ENCODE peak calls at places on chromosomes 7 and 10, in nine cellular contexts. One of them, this sample, is unnamed.

GRCh38 chr10:77641788-77642397 is 4.3 kb upstream of the KCNMA1 start:
- DNase-seq in fibroblast of pulmonary artery: peak; percentile 86
- DNase-seq in progenitor cell of endocrine pancreas: peak; percentile 62
- DNase-seq in CD8-positive, alpha-beta T cell: peak; percentile 61
- DNase-seq in HFF-Myc: peak; percentile 78
- DNase-seq in HFFc6: peak; percentile 75
- DNase-seq in WTC11: peak; percentile 56
- DNase-seq in coronary artery: no peak
- DNase-seq in astrocyte of the cerebellum: peak; percentile 75
- DNase-seq in this sample: no peak

GRCh38 chr10:88800152-88801125 is 2.1 kb upstream of the LIPM start:
- DNase-seq in HFFc6: no peak
- DNase-seq in astrocyte of the cerebellum: no peak
- DNase-seq in WTC11: no peak
- DNase-seq in coronary artery: no peak
- DNase-seq in progenitor cell of endocrine pancreas: no peak
- DNase-seq in CD8-positive, alpha-beta T cell: no peak
- DNase-seq in HFF-Myc: no peak
- DNase-seq in fibroblast of pulmonary artery: peak; percentile 62
- DNase-seq in this sample: no peak

GRCh38 chr7:5672468-5672867 is 109.0 kb downstream of the RNF216 start:
- DNase-seq in HFFc6: no peak
- DNase-seq in WTC11: no peak
- DNase-seq in fibroblast of pulmonary artery: no peak
- DNase-seq in astrocyte of the cerebellum: no peak
- DNase-seq in progenitor cell of endocrine pancreas: no peak
- DNase-seq in HFF-Myc: no peak
- DNase-seq in CD8-positive, alpha-beta T cell: no peak
- DNase-seq in coronary artery: no peak
- DNase-seq in this sample: no peak

GRCh38 chr10:49282879-49283321 is 16.1 kb upstream of the C10orf71 start:
- DNase-seq in CD8-positive, alpha-beta T cell: no peak
- DNase-seq in HFF-Myc: no peak
- DNase-seq in astrocyte of the cerebellum: no peak
- DNase-seq in fibroblast of pulmonary artery: no peak
- DNase-seq in WTC11: no peak
- DNase-seq in HFFc6: no peak
- DNase-seq in progenitor cell of endocrine pancreas: no peak
- DNase-seq in coronary artery: peak; percentile 53
- DNase-seq in this sample: peak; percentile 6

GRCh38 chr7:70632400-70632799 is 499.5 kb upstream of the GALNT17 start:
- DNase-seq in coronary artery: no peak
- DNase-seq in astrocyte of the cerebellum: no peak
- DNase-seq in HFFc6: no peak
- DNase-seq in progenitor cell of endocrine pancreas: no peak
- DNase-seq in CD8-positive, alpha-beta T cell: no peak
- DNase-seq in fibroblast of pulmonary artery: no peak
- DNase-seq in WTC11: no peak
- DNase-seq in HFF-Myc: no peak
- DNase-seq in this sample: no peak

GRCh38 chr7:149238051-149238450 is 1.4 kb upstream of the ZNF212 start:
- DNase-seq in WTC11: no peak
- DNase-seq in CD8-positive, alpha-beta T cell: no peak
- DNase-seq in progenitor cell of endocrine pancreas: no peak
- DNase-seq in fibroblast of pulmonary artery: no peak
- DNase-seq in HFF-Myc: no peak
- DNase-seq in astrocyte of the cerebellum: no peak
- DNase-seq in coronary artery: no peak
- DNase-seq in HFFc6: peak; percentile 71
- DNase-seq in this sample: no peak

GRCh38 chr10:118625504-118625903 is 30.1 kb upstream of the PRLHR start:
- DNase-seq in astrocyte of the cerebellum: no peak
- DNase-seq in progenitor cell of endocrine pancreas: no peak
- DNase-seq in CD8-positive, alpha-beta T cell: no peak
- DNase-seq in HFF-Myc: no peak
- DNase-seq in fibroblast of pulmonary artery: no peak
- DNase-seq in WTC11: no peak
- DNase-seq in HFFc6: no peak
- DNase-seq in coronary artery: no peak
- DNase-seq in this sample: no peak

GRCh38 chr7:3607847-3608246 is 306.8 kb downstream of the SDK1 start:
- DNase-seq in astrocyte of the cerebellum: no peak
- DNase-seq in HFF-Myc: no peak
- DNase-seq in CD8-positive, alpha-beta T cell: no peak
- DNase-seq in coronary artery: no peak
- DNase-seq in WTC11: no peak
- DNase-seq in fibroblast of pulmonary artery: no peak
- DNase-seq in progenitor cell of endocrine pancreas: no peak
- DNase-seq in HFFc6: no peak
- DNase-seq in this sample: no peak

GRCh38 chr10:13347235-13348156 is 597 bp downstream of the SEPHS1 start:
- DNase-seq in HFFc6: peak; percentile 47
- DNase-seq in coronary artery: peak; percentile 78
- DNase-seq in fibroblast of pulmonary artery: peak; percentile 75
- DNase-seq in CD8-positive, alpha-beta T cell: peak; percentile 75
- DNase-seq in HFF-Myc: no peak
- DNase-seq in progenitor cell of endocrine pancreas: peak; percentile 72
- DNase-seq in WTC11: peak; percentile 74
- DNase-seq in astrocyte of the cerebellum: no peak
- DNase-seq in this sample: peak; percentile 74

GRCh38 chr10:93198401-93199175 is 124.9 kb downstream of the CYP26A1 start:
- DNase-seq in HFFc6: peak; percentile 35
- DNase-seq in coronary artery: no peak
- DNase-seq in WTC11: no peak
- DNase-seq in astrocyte of the cerebellum: no peak
- DNase-seq in HFF-Myc: no peak
- DNase-seq in fibroblast of pulmonary artery: peak; percentile 42
- DNase-seq in CD8-positive, alpha-beta T cell: no peak
- DNase-seq in progenitor cell of endocrine pancreas: no peak
- DNase-seq in this sample: no peak

GRCh38 chr7:16556359-16556758 is 29.7 kb downstream of the LRRC72 start:
- DNase-seq in WTC11: no peak
- DNase-seq in fibroblast of pulmonary artery: no peak
- DNase-seq in astrocyte of the cerebellum: no peak
- DNase-seq in CD8-positive, alpha-beta T cell: no peak
- DNase-seq in coronary artery: no peak
- DNase-seq in progenitor cell of endocrine pancreas: no peak
- DNase-seq in HFF-Myc: no peak
- DNase-seq in HFFc6: no peak
- DNase-seq in this sample: no peak

GRCh38 chr10:92052088-92052487 is 128.5 kb downstream of the BTAF1 start:
- DNase-seq in HFFc6: no peak
- DNase-seq in coronary artery: no peak
- DNase-seq in fibroblast of pulmonary artery: no peak
- DNase-seq in progenitor cell of endocrine pancreas: no peak
- DNase-seq in CD8-positive, alpha-beta T cell: no peak
- DNase-seq in astrocyte of the cerebellum: no peak
- DNase-seq in WTC11: no peak
- DNase-seq in HFF-Myc: no peak
- DNase-seq in this sample: no peak

GRCh38 chr10:78749200-78749599 is 319.6 kb upstream of the ZMIZ1 start:
- DNase-seq in progenitor cell of endocrine pancreas: no peak
- DNase-seq in astrocyte of the cerebellum: no peak
- DNase-seq in WTC11: no peak
- DNase-seq in fibroblast of pulmonary artery: no peak
- DNase-seq in coronary artery: no peak
- DNase-seq in HFFc6: no peak
- DNase-seq in CD8-positive, alpha-beta T cell: no peak
- DNase-seq in HFF-Myc: no peak
- DNase-seq in this sample: no peak

GRCh38 chr10:130652544-130652943 is 516.4 kb downstream of the GLRX3 start:
- DNase-seq in HFFc6: no peak
- DNase-seq in coronary artery: no peak
- DNase-seq in astrocyte of the cerebellum: no peak
- DNase-seq in HFF-Myc: no peak
- DNase-seq in progenitor cell of endocrine pancreas: no peak
- DNase-seq in WTC11: no peak
- DNase-seq in fibroblast of pulmonary artery: no peak
- DNase-seq in CD8-positive, alpha-beta T cell: no peak
- DNase-seq in this sample: no peak

GRCh38 chr10:59674211-59674836 is 35.3 kb downstream of the SLC16A9 start:
- DNase-seq in HFFc6: no peak
- DNase-seq in astrocyte of the cerebellum: peak; percentile 35
- DNase-seq in fibroblast of pulmonary artery: peak; percentile 60
- DNase-seq in WTC11: no peak
- DNase-seq in progenitor cell of endocrine pancreas: no peak
- DNase-seq in coronary artery: no peak
- DNase-seq in HFF-Myc: no peak
- DNase-seq in CD8-positive, alpha-beta T cell: no peak
- DNase-seq in this sample: no peak

GRCh38 chr10:61890881-61891409 is 10.6 kb upstream of the ARID5B start:
- DNase-seq in fibroblast of pulmonary artery: no peak
- DNase-seq in HFFc6: no peak
- DNase-seq in CD8-positive, alpha-beta T cell: no peak
- DNase-seq in progenitor cell of endocrine pancreas: no peak
- DNase-seq in WTC11: no peak
- DNase-seq in coronary artery: no peak
- DNase-seq in astrocyte of the cerebellum: no peak
- DNase-seq in HFF-Myc: no peak
- DNase-seq in this sample: no peak

GRCh38 chr10:125209591-125210373 is 49.4 kb upstream of the CTBP2 start:
- DNase-seq in astrocyte of the cerebellum: peak; percentile 26
- DNase-seq in progenitor cell of endocrine pancreas: no peak
- DNase-seq in WTC11: no peak
- DNase-seq in CD8-positive, alpha-beta T cell: no peak
- DNase-seq in coronary artery: no peak
- DNase-seq in HFFc6: no peak
- DNase-seq in HFF-Myc: no peak
- DNase-seq in fibroblast of pulmonary artery: no peak
- DNase-seq in this sample: no peak

GRCh38 chr10:6239213-6239991 is 36.7 kb downstream of the PFKFB3 start:
- DNase-seq in coronary artery: no peak
- DNase-seq in HFFc6: peak; percentile 99
- DNase-seq in HFF-Myc: peak; percentile 99
- DNase-seq in progenitor cell of endocrine pancreas: no peak
- DNase-seq in astrocyte of the cerebellum: peak; percentile 96
- DNase-seq in WTC11: no peak
- DNase-seq in fibroblast of pulmonary artery: peak; percentile 98
- DNase-seq in CD8-positive, alpha-beta T cell: peak; percentile 66
- DNase-seq in this sample: no peak

GRCh38 chr7:124791876-124792446 is 26.4 kb upstream of the GPR37 start:
- DNase-seq in WTC11: no peak
- DNase-seq in coronary artery: no peak
- DNase-seq in CD8-positive, alpha-beta T cell: no peak
- DNase-seq in progenitor cell of endocrine pancreas: no peak
- DNase-seq in fibroblast of pulmonary artery: no peak
- DNase-seq in HFFc6: no peak
- DNase-seq in HFF-Myc: no peak
- DNase-seq in astrocyte of the cerebellum: no peak
- DNase-seq in this sample: no peak

GRCh38 chr10:112716076-112716475 is 234.0 kb upstream of the TCF7L2 start:
- DNase-seq in HFF-Myc: no peak
- DNase-seq in CD8-positive, alpha-beta T cell: no peak
- DNase-seq in WTC11: no peak
- DNase-seq in progenitor cell of endocrine pancreas: no peak
- DNase-seq in HFFc6: no peak
- DNase-seq in astrocyte of the cerebellum: no peak
- DNase-seq in fibroblast of pulmonary artery: no peak
- DNase-seq in coronary artery: no peak
- DNase-seq in this sample: no peak

GRCh38 chr10:62015994-62016393 is 114.5 kb downstream of the ARID5B start:
- DNase-seq in HFF-Myc: no peak
- DNase-seq in progenitor cell of endocrine pancreas: no peak
- DNase-seq in coronary artery: no peak
- DNase-seq in fibroblast of pulmonary artery: peak; percentile 74
- DNase-seq in WTC11: no peak
- DNase-seq in astrocyte of the cerebellum: no peak
- DNase-seq in HFFc6: no peak
- DNase-seq in CD8-positive, alpha-beta T cell: no peak
- DNase-seq in this sample: no peak

GRCh38 chr10:79477456-79477855 is 32.0 kb upstream of the ZCCHC24 start:
- DNase-seq in fibroblast of pulmonary artery: no peak
- DNase-seq in progenitor cell of endocrine pancreas: no peak
- DNase-seq in HFF-Myc: no peak
- DNase-seq in CD8-positive, alpha-beta T cell: no peak
- DNase-seq in astrocyte of the cerebellum: no peak
- DNase-seq in WTC11: no peak
- DNase-seq in coronary artery: no peak
- DNase-seq in HFFc6: no peak
- DNase-seq in this sample: no peak

DNA sequence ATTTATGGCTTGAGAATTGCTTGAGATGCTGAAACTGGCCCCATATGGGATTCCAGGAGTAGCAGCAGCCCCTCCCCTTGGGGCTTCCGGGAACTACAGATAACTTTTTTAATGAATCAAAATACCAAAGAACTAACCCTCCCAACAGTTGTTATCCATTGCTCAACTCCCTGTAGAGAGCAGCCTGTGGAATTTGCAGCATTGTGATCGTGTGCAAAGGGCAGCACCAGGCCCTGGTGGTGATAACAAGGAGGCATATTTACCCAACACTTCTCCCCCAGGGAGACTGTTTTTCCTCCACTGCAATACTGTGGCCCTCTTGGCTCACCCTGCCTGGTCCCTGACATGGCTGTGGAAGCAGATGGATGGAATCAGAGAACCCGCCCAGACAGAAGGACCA is 196.2 kb downstream of the PLXNA4 start:
- DNase-seq in CD8-positive, alpha-beta T cell: no peak
- DNase-seq in fibroblast of pulmonary artery: peak; percentile 92
- DNase-seq in HFFc6: no peak
- DNase-seq in WTC11: no peak
- DNase-seq in HFF-Myc: no peak
- DNase-seq in coronary artery: no peak
- DNase-seq in progenitor cell of endocrine pancreas: no peak
- DNase-seq in astrocyte of the cerebellum: no peak
- DNase-seq in this sample: no peak
- TF ChIP-seq CTCF in CD8-positive, alpha-beta T cell: no peak
- TF ChIP-seq CTCF in fibroblast of pulmonary artery: no peak
- TF ChIP-seq CTCF in HFFc6: no peak
- TF ChIP-seq CTCF in WTC11: no peak
- TF ChIP-seq CTCF in HFF-Myc: no peak
- TF ChIP-seq CTCF in coronary artery: no peak
- TF ChIP-seq CTCF in progenitor cell of endocrine pancreas: no peak
- TF ChIP-seq CTCF in astrocyte of the cerebellum: peak; percentile 20
- TF ChIP-seq CTCF in this sample: no peak

GRCh38 chr7:108643136-108643535 is 73.5 kb downstream of the DNAJB9 start:
- DNase-seq in coronary artery: no peak
- DNase-seq in progenitor cell of endocrine pancreas: no peak
- DNase-seq in CD8-positive, alpha-beta T cell: no peak
- DNase-seq in astrocyte of the cerebellum: no peak
- DNase-seq in fibroblast of pulmonary artery: no peak
- DNase-seq in HFF-Myc: no peak
- DNase-seq in WTC11: no peak
- DNase-seq in HFFc6: no peak
- DNase-seq in this sample: no peak
- TF ChIP-seq CTCF in coronary artery: no peak
- TF ChIP-seq CTCF in progenitor cell of endocrine pancreas: no peak
- TF ChIP-seq CTCF in CD8-positive, alpha-beta T cell: no peak
- TF ChIP-seq CTCF in astrocyte of the cerebellum: no peak
- TF ChIP-seq CTCF in fibroblast of pulmonary artery: no peak
- TF ChIP-seq CTCF in HFF-Myc: no peak
- TF ChIP-seq CTCF in WTC11: no peak
- TF ChIP-seq CTCF in HFFc6: no peak
- TF ChIP-seq CTCF in this sample: no peak

GRCh38 chr10:114188876-114189275 is 9.7 kb downstream of the TDRD1 start:
- DNase-seq in fibroblast of pulmonary artery: no peak
- DNase-seq in progenitor cell of endocrine pancreas: no peak
- DNase-seq in WTC11: no peak
- DNase-seq in CD8-positive, alpha-beta T cell: no peak
- DNase-seq in HFFc6: no peak
- DNase-seq in HFF-Myc: no peak
- DNase-seq in astrocyte of the cerebellum: no peak
- DNase-seq in coronary artery: no peak
- DNase-seq in this sample: no peak
- TF ChIP-seq CTCF in fibroblast of pulmonary artery: no peak
- TF ChIP-seq CTCF in progenitor cell of endocrine pancreas: no peak
- TF ChIP-seq CTCF in WTC11: no peak
- TF ChIP-seq CTCF in CD8-positive, alpha-beta T cell: no peak
- TF ChIP-seq CTCF in HFFc6: no peak
- TF ChIP-seq CTCF in HFF-Myc: no peak
- TF ChIP-seq CTCF in astrocyte of the cerebellum: no peak
- TF ChIP-seq CTCF in coronary artery: no peak
- TF ChIP-seq CTCF in this sample: no peak

GRCh38 chr10:32190890-32191491 is 134.8 kb upstream of the KIF5B start:
- DNase-seq in fibroblast of pulmonary artery: peak; percentile 61
- DNase-seq in progenitor cell of endocrine pancreas: no peak
- DNase-seq in coronary artery: no peak
- DNase-seq in HFF-Myc: no peak
- DNase-seq in WTC11: no peak
- DNase-seq in CD8-positive, alpha-beta T cell: no peak
- DNase-seq in HFFc6: peak; percentile 40
- DNase-seq in astrocyte of the cerebellum: peak; percentile 34
- DNase-seq in this sample: no peak
- TF ChIP-seq CTCF in fibroblast of pulmonary artery: peak; percentile 65
- TF ChIP-seq CTCF in progenitor cell of endocrine pancreas: peak; percentile 75
- TF ChIP-seq CTCF in coronary artery: peak; percentile 52
- TF ChIP-seq CTCF in HFF-Myc: peak; percentile 53
- TF ChIP-seq CTCF in WTC11: peak; percentile 40
- TF ChIP-seq CTCF in CD8-positive, alpha-beta T cell: peak; percentile 92
- TF ChIP-seq CTCF in HFFc6: peak; percentile 91
- TF ChIP-seq CTCF in astrocyte of the cerebellum: peak; percentile 46
- TF ChIP-seq CTCF in this sample: peak; percentile 83